ENCODE peak calls at places on chromosome 3, in ten cellular contexts. S is heart left ventricle, D is K562, M is sigmoid colon, F is right lobe of liver, E is ovary, C is H1, Y is adrenal gland, O is body of pancreas, V is tibial nerve. T is an unnamed sample.
A peak's percentile ranks its signal among the peaks of the same experiment; 100 is the strongest.

GRCh38 chr3:23258110-23258509 is 55.0 kb downstream of the UBE2E2 start:
- DNase-seq in C (no peak), F (no peak), E (no peak), M (no peak), D (no peak), V (no peak), Y (no peak), S (no peak), O (no peak), T (no peak)

GRCh38 chr3:11195721-11196332 is 41.5 kb downstream of the HRH1 start:
- DNase-seq in V (no peak), S (no peak), D (no peak), E (no peak), C (no peak), M (no peak), O (no peak), Y (no peak), F (no peak), T (no peak)

GRCh38 chr3:31096661-31097060 is 202.2 kb upstream of the GADL1 start:
- DNase-seq in M (no peak), V (no peak), O (no peak), F (no peak), E (no peak), D (peak; percentile 35), S (no peak), C (no peak), Y (no peak), T (no peak)

GRCh38 chr3:55091381-55092225 is 163.7 kb upstream of the LRTM1 start:
- DNase-seq in V (no peak), C (no peak), S (no peak), M (no peak), F (no peak), Y (no peak), O (no peak), E (no peak), D (no peak), T (no peak)

GRCh38 chr3:136473716-136474326 is 223.7 kb downstream of the PCCB start:
- DNase-seq in S (no peak), M (no peak), D (no peak), C (no peak), V (no peak), Y (no peak), F (no peak), O (no peak), E (no peak), T (no peak)

GRCh38 chr3:126986001-126986400 is 3.1 kb downstream of the PLXNA1 start:
- DNase-seq in C (no peak), F (no peak), Y (peak; percentile 39), V (no peak), M (no peak), S (no peak), D (peak; percentile 88), E (no peak), O (no peak), T (no peak)

GRCh38 chr3:167318996-167319615 is 61.0 kb downstream of the ZBBX start:
- DNase-seq in O (no peak), F (no peak), V (no peak), D (no peak), S (no peak), E (no peak), M (no peak), C (no peak), Y (no peak), T (no peak)

GRCh38 chr3:194070634-194071409 is 65.1 kb upstream of the HES1 start:
- DNase-seq in M (peak; percentile 88), V (peak; percentile 51), E (peak; percentile 84), Y (peak; percentile 87), D (peak; percentile 72), F (peak; percentile 92), C (no peak), S (peak; percentile 93), O (peak; percentile 93), T (peak; percentile 91)

GRCh38 chr3:153252963-153253362 is 90.9 kb downstream of the RAP2B start:
- DNase-seq in C (no peak), V (no peak), E (no peak), D (no peak), S (no peak), O (no peak), Y (no peak), F (no peak), M (no peak), T (no peak)

GRCh38 chr3:58824285-58824684 is 157.7 kb upstream of the FAM3D start:
- DNase-seq in D (peak; percentile 70), V (no peak), E (no peak), Y (peak; percentile 42), F (peak; percentile 47), O (peak; percentile 74), S (no peak), M (no peak), C (peak; percentile 27), T (no peak)

GRCh38 chr3:8629151-8630021 is 15.2 kb downstream of the SSUH2 start:
- DNase-seq in O (no peak), V (peak; percentile 35), S (peak; percentile 52), E (no peak), D (peak; percentile 85), M (peak; percentile 71), Y (peak; percentile 91), C (no peak), F (no peak), T (peak; percentile 74)

GRCh38 chr3:50201573-50202315 is 3.3 kb upstream of the SLC38A3 start:
- DNase-seq in F (peak; percentile 87), Y (no peak), E (no peak), D (peak; percentile 22), O (peak; percentile 60), M (no peak), S (no peak), V (no peak), C (no peak), T (no peak)
- H3K27me3 ChIP-seq in F (no peaks in the 10 kb centered on the region), Y (peaks cover 34% of the 10 kb centered on the region), E (no peaks in the 10 kb centered on the region), D (peaks cover 50% of the 10 kb centered on the region), O (no peaks in the 10 kb centered on the region), M (peaks cover 28% of the 10 kb centered on the region), S (peaks cover 46% of the 10 kb centered on the region), V (no peaks in the 10 kb centered on the region), C (peaks cover 20% of the 10 kb centered on the region), T (no peaks in the 10 kb centered on the region)

DNA sequence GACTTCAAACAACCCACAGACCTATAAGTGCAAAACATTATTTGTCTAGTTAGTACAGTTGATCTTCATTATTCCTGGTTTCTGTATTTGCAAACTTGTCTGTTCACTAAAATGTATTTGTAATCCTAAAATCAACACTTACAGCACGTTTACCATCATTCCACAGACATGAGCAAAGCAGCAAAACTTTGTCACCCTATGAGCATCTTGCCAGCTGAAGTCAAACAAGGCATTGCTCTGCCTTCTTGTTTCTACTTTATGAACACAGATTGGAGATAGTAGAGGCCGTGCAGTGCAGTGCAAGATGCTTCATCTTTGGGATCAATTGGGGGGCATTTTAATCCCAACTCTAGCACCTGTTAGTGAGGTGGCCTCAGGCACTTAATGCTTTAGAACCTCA is 202.1 kb downstream of the NLGN1 start:
- DNase-seq in V (no peak), O (no peak), M (no peak), D (no peak), F (no peak), S (no peak), C (no peak), E (no peak), Y (no peak), T (no peak)
- TF ChIP-seq POLR2A in V (no peak), O (no peak), M (no peak), D (no peak), F (no peak), S (no peak), C (no peak), E (no peak), Y (no peak), T (no peak)

DNA sequence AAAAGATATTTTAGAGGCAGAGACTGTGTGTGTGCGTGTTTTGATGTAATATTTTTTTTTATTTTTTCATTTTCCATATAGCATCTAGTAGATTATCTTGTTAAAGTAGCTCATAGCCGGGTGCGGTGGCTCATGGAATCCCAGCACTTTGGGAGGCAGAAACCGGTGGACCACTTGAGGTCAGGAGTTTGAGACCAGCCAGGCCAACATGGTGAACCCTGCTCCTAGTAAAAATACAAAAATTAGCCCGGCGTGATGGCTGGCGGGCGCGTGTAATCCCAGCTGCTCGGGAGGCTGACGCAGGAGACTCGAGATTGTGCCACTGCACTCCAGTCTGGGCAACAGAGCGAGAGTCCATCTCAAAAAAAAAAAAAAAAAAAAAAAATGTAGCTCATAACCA is 1481.2 kb upstream of the CADM2 start:
- DNase-seq in C (no peak), O (no peak), F (no peak), S (no peak), D (no peak), Y (no peak), V (no peak), E (no peak), M (no peak), T (no peak)
- H3K27me3 ChIP-seq in C (no peaks in the 10 kb centered on the region), O (no peaks in the 10 kb centered on the region), F (no peaks in the 10 kb centered on the region), S (no peaks in the 10 kb centered on the region), D (no peaks in the 10 kb centered on the region), Y (no peaks in the 10 kb centered on the region), V (no peaks in the 10 kb centered on the region), E (no peaks in the 10 kb centered on the region), M (no peaks in the 10 kb centered on the region), T (no peaks in the 10 kb centered on the region)

GRCh38 chr3:120450914-120451669 is at the start of gene FSTL1:
- DNase-seq in D (no peak), E (peak; percentile 83), O (no peak), S (peak; percentile 82), V (no peak), C (no peak), M (peak; percentile 91), Y (peak; percentile 66), F (no peak), T (peak; percentile 57)

GRCh38 chr3:120448707-120449650 is 1.8 kb downstream of the FSTL1 start:
- DNase-seq in S (peak; percentile 62), C (no peak), E (no peak), M (no peak), D (no peak), Y (no peak), V (no peak), O (no peak), F (no peak), T (no peak)

GRCh38 chr3:120450261-120450913 is 405 bp downstream of the FSTL1 start:
- DNase-seq in Y (peak; percentile 46), F (peak; percentile 62), D (no peak), S (peak; percentile 40), C (no peak), O (peak; percentile 35), E (no peak), V (peak; percentile 28), M (peak; percentile 75), T (peak; percentile 53)

GRCh38 chr3:120451670-120452220 is 953 bp upstream of the FSTL1 start:
- DNase-seq in F (no peak), V (no peak), Y (no peak), O (no peak), C (no peak), M (no peak), D (no peak), S (no peak), E (no peak), T (no peak)

GRCh38 chr3:120449701-120450216 is 1.0 kb downstream of the FSTL1 start:
- DNase-seq in E (no peak), D (no peak), Y (no peak), S (no peak), O (no peak), C (no peak), M (peak; percentile 75), F (no peak), V (no peak), T (no peak)
- TF ChIP-seq POLR2A in E (no peak), D (no peak), Y (peak; percentile 20), S (no peak), O (no peak), C (peak; percentile 65), M (no peak), F (no peak), V (no peak), T (no peak)

T was measured in breast epithelium.